ENCODE peak calls at places on chromosome X, in five cellular contexts. Y is endothelial cell, R is endodermal cell, L is lower leg skin, W is omental fat pad. J is an unnamed sample.

GRCh38 chrX:43380704-43381103 is 275.4 kb upstream of the MAOA start:
- DNase-seq in Y (no peak), W (no peak), L (no peak), R (no peak), J (no peak)

GRCh38 chrX:78652971-78653822 is 5.9 kb downstream of the RTL3 start:
- DNase-seq in Y (no peak), R (no peak), W (no peak), L (no peak), J (no peak)

GRCh38 chrX:131728295-131729145 is 184.6 kb downstream of the OR13H1 start:
- DNase-seq in Y (no peak), R (no peak), W (peak), L (peak), J (peak)

GRCh38 chrX:103663921-103664320 is 22.6 kb downstream of the MORF4L2 start:
- DNase-seq in R (no peak), L (no peak), Y (no peak), W (no peak), J (no peak)

GRCh38 chrX:39755152-39756032 is 342.4 kb downstream of the BCOR start:
- DNase-seq in R (peak), L (peak), Y (no peak), W (peak), J (peak)

GRCh38 chrX:153214934-153215333 is 35.9 kb downstream of the MAGEA1 start:
- DNase-seq in R (no peak), Y (no peak), L (no peak), W (no peak), J (no peak)

GRCh38 chrX:131763674-131764073 is 219.8 kb downstream of the OR13H1 start:
- DNase-seq in L (peak), R (no peak), Y (no peak), W (peak), J (peak)

GRCh38 chrX:150429577-150429976 is 66.5 kb downstream of the MAMLD1 start:
- DNase-seq in W (no peak), L (no peak), R (no peak), Y (no peak), J (peak)

GRCh38 chrX:39814391-39814790 is 283.4 kb downstream of the BCOR start:
- DNase-seq in Y (no peak), W (no peak), L (no peak), R (no peak), J (no peak)

GRCh38 chrX:152886716-152887115 is 11.2 kb upstream of the ZNF185 start:
- DNase-seq in W (no peak), Y (no peak), L (no peak), R (no peak), J (no peak)

GRCh38 chrX:2935364-2935748 is 6.2 kb upstream of the ARSD start:
- DNase-seq in W (no peak), R (no peak), L (no peak), Y (no peak), J (no peak)
- TF ChIP-seq CTCF in W (no peak), R (no peak), L (no peak), Y (no peak), J (no peak)

DNA sequence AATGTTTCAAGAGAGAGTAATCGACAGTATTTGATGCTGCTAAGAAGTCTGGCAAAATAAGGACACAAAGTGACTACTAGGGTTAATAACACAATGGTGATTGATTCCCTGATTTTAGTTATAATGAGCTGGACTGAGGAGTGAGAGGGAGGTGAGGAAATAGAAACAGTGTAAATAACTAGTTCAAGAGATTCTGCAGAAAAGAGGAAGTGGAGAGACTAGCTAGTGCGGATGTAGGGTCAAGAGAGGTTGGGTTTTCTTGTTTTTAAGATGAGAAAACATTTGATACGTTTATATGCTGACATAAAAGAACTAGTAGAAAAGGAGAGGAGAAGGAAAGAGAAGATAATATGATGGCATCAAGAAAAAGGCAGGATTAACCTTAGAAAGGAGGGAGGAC is 12.2 kb upstream of the TRPC5 start:
- DNase-seq in W (no peak), R (no peak), Y (no peak), L (no peak), J (no peak)
- TF ChIP-seq CTCF in W (no peak), R (no peak), Y (no peak), L (no peak), J (no peak)

DNA sequence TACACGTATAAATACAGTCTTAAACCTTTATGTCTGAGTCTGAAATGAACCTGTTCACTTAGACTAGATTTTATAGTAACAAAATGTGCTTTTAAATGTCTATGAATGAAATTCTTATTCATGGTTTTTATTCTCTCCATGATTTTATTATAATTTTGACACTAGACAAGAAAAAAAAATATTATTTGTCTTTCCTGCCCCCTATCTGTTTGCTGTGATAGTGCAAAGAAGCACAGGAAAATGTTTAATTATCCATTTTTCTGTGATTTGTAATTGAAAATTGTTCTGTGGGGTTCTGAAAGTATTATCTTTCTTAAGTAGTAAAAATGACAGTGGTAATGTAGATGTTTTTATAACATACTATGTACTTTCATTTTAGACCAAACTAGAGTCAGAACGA is 52.0 kb downstream of the INTS6L start:
- DNase-seq in R (no peak), W (no peak), L (no peak), Y (no peak), J (no peak)
- TF ChIP-seq CTCF in R (peak), W (no peak), L (no peak), Y (peak), J (peak)

DNA sequence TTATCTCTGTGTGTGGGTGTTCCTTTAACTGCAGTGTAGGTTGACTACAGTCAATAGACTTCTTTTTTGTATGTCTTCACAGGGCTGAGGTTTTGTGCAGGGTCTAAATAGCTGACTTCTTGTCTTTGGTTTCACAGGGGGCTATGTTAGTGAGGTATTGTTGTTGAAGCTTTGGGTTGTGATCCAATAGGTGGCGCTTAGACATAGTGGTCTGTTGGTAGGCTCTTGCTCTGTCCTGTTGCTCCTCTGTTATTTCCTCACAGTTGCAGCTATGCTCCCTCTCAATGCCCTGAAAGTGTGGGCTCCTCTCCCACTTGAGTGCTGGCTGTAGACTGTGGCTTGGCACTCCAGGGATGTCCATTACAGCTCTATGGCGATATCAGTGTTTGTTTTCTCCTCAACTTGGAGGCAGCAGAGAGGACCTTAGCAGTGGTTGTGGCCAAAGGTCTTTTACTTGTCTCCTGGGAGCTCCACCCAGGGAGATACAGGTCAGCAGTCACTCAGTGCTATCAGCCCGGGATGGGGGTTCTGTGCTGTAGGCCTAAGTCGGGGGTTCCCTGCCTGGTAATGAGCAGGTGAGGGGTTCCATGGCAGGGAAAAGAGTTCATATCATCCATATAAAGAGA is 14.0 kb downstream of the POF1B start:
- DNase-seq in R (peak), L (no peak), W (no peak), Y (peak), J (no peak)
- TF ChIP-seq CTCF in R (peak), L (no peak), W (no peak), Y (no peak), J (no peak)

DNA sequence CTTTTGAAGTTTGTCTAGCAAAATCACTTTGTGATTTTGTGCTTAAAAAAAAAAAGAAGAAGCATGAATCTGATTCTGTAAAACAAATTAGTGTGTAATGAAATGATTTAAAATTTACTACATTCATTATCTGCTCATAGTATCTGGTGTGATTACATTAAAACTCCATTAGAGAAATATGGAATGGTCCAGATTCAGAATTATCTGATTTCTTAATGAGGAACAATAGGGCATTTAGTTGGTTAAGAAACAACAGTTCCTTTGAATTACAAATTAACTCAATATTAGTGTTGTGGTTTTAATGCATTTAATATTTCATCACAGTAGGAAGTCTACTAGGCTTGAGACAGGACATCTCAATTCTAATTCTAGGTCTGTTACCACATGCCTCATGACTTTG is 57.9 kb upstream of the PDHA1 start:
- DNase-seq in Y (no peak), R (no peak), L (no peak), W (no peak), J (no peak)
- TF ChIP-seq CTCF in Y (no peak), R (no peak), L (no peak), W (no peak), J (no peak)